ENCODE peak calls at places on chromosomes 13 and 19, in ten cellular contexts. Q is stromal cell of bone marrow; L is Calu3; U is lower leg skin; O is occipital lobe; K is pancreas; F is activated T-helper 2 cell treated with anti-CD3 and anti-CD28 coated beads, Interferon-gamma antibody, Interleukin-2, Interleukin-4, amounts not matched to agents 10 μg/mL and 5 μg/mL and 100 μg/mL, durations not matched to agents 14 hours and 24 hours and 36 hours; E is Daoy; H is left colon; W is stimulated activated CD4-positive, alpha-beta T cell treated with anti-CD3 and anti-CD28 coated beads, Interleukin-15, amount 100 ng/mL, for 1 hour. I is an unnamed sample.

GRCh38 chr13:100721885-100722512 is 47.4 kb upstream of the TMTC4 start:
- DNase-seq in Q (peak), L (peak), U (no peak), O (no peak), K (peak), F (peak), E (peak), H (no peak), W (peak), I (peak)

GRCh38 chr13:75137911-75138571 is 343.9 kb downstream of the TBC1D4 start:
- DNase-seq in Q (no peak), L (no peak), U (no peak), O (no peak), K (no peak), F (no peak), E (no peak), H (no peak), W (no peak), I (no peak)

GRCh38 chr19:38079926-38080380 is 144.1 kb downstream of the DPF1 start:
- DNase-seq in Q (peak), L (peak), U (no peak), O (no peak), K (peak), F (no peak), E (peak), H (no peak), W (no peak), I (no peak)

GRCh38 chr13:40189885-40190655 is 476.4 kb downstream of the FOXO1 start:
- DNase-seq in Q (no peak), L (no peak), U (no peak), O (peak), K (no peak), F (no peak), E (no peak), H (no peak), W (no peak), I (no peak)

GRCh38 chr19:366205-366783 is 21.7 kb upstream of the MIER2 start:
- DNase-seq in Q (no peak), L (no peak), U (no peak), O (no peak), K (no peak), F (no peak), E (no peak), H (no peak), W (no peak), I (no peak)

GRCh38 chr13:78586706-78587105 is 16.6 kb downstream of the POU4F1 start:
- DNase-seq in Q (no peak), L (no peak), U (no peak), O (no peak), K (no peak), F (no peak), E (peak), H (no peak), W (no peak), I (no peak)

GRCh38 chr13:39451301-39451700 is 151.7 kb downstream of the LHFPL6 start:
- DNase-seq in Q (no peak), L (no peak), U (no peak), O (no peak), K (peak), F (no peak), E (no peak), H (no peak), W (no peak), I (no peak)

GRCh38 chr13:28679628-28680027 is 20.7 kb downstream of the POMP start:
- DNase-seq in Q (no peak), L (no peak), U (no peak), O (no peak), K (no peak), F (no peak), E (no peak), H (no peak), W (no peak), I (no peak)

GRCh38 chr19:50510121-50510670 is 795 bp downstream of the JOSD2 start:
- DNase-seq in Q (no peak), L (no peak), U (no peak), O (no peak), K (no peak), F (no peak), E (no peak), H (peak), W (no peak), I (no peak)

GRCh38 chr19:8396563-8397203 is 6.5 kb downstream of the RAB11B start:
- DNase-seq in Q (peak), L (peak), U (peak), O (peak), K (peak), F (peak), E (peak), H (peak), W (peak), I (peak)

GRCh38 chr19:31289976-31290375 is 59.3 kb downstream of the TSHZ3 start:
- DNase-seq in Q (no peak), L (no peak), U (no peak), O (no peak), K (no peak), F (no peak), E (no peak), H (no peak), W (no peak), I (no peak)

GRCh38 chr19:484494-484893 is 11.8 kb upstream of the MADCAM1 start:
- DNase-seq in Q (no peak), L (no peak), U (no peak), O (no peak), K (no peak), F (no peak), E (no peak), H (no peak), W (no peak), I (no peak)

GRCh38 chr13:98997738-98998641 is 20.1 kb upstream of the DOCK9 start:
- DNase-seq in Q (no peak), L (no peak), U (no peak), O (no peak), K (no peak), F (no peak), E (peak), H (no peak), W (no peak), I (no peak)

GRCh38 chr19:33075519-33075918 is 5.5 kb upstream of the GPATCH1 start:
- DNase-seq in Q (no peak), L (no peak), U (no peak), O (no peak), K (no peak), F (no peak), E (no peak), H (no peak), W (no peak), I (no peak)

I was measured in lung.